ENCODE peak calls at places on chromosomes 7 and 10, in ten cellular contexts. One of them, this sample, is unnamed.

GRCh38 chr7:141221007-141221612 is 147.2 kb downstream of the TMEM178B start:
- DNase-seq in heart right ventricle: no peak
- DNase-seq in psoas muscle: no peak
- DNase-seq in MG63: no peak
- DNase-seq in cardiac muscle cell: peak; percentile 71
- DNase-seq in suprapubic skin: no peak
- DNase-seq in prostate gland: no peak
- DNase-seq in A549: peak; percentile 5
- DNase-seq in CD4-positive, alpha-beta memory T cell: no peak
- DNase-seq in kidney: no peak
- DNase-seq in this sample: no peak

GRCh38 chr7:94434031-94434430 is 39.3 kb downstream of the COL1A2 start:
- DNase-seq in kidney: no peak
- DNase-seq in cardiac muscle cell: no peak
- DNase-seq in CD4-positive, alpha-beta memory T cell: no peak
- DNase-seq in prostate gland: no peak
- DNase-seq in MG63: no peak
- DNase-seq in A549: no peak
- DNase-seq in suprapubic skin: no peak
- DNase-seq in heart right ventricle: no peak
- DNase-seq in psoas muscle: no peak
- DNase-seq in this sample: no peak

GRCh38 chr7:140348161-140348849 is 50.0 kb downstream of the SLC37A3 start:
- DNase-seq in prostate gland: no peak
- DNase-seq in kidney: no peak
- DNase-seq in MG63: no peak
- DNase-seq in psoas muscle: no peak
- DNase-seq in suprapubic skin: no peak
- DNase-seq in heart right ventricle: no peak
- DNase-seq in cardiac muscle cell: no peak
- DNase-seq in CD4-positive, alpha-beta memory T cell: no peak
- DNase-seq in A549: no peak
- DNase-seq in this sample: no peak

GRCh38 chr10:72421895-72422540 is 67.3 kb upstream of the DNAJB12 start:
- DNase-seq in suprapubic skin: no peak
- DNase-seq in kidney: no peak
- DNase-seq in MG63: no peak
- DNase-seq in prostate gland: no peak
- DNase-seq in heart right ventricle: no peak
- DNase-seq in A549: no peak
- DNase-seq in psoas muscle: no peak
- DNase-seq in CD4-positive, alpha-beta memory T cell: no peak
- DNase-seq in cardiac muscle cell: no peak
- DNase-seq in this sample: no peak

GRCh38 chr7:74023037-74023436 is 4.9 kb upstream of the ELN start:
- DNase-seq in suprapubic skin: peak; percentile 85
- DNase-seq in A549: peak; percentile 56
- DNase-seq in heart right ventricle: no peak
- DNase-seq in CD4-positive, alpha-beta memory T cell: no peak
- DNase-seq in kidney: peak; percentile 94
- DNase-seq in cardiac muscle cell: no peak
- DNase-seq in psoas muscle: peak; percentile 90
- DNase-seq in MG63: peak; percentile 77
- DNase-seq in prostate gland: no peak
- DNase-seq in this sample: no peak

GRCh38 chr7:79216236-79216635 is 237.2 kb downstream of the MAGI2 start:
- DNase-seq in A549: no peak
- DNase-seq in prostate gland: no peak
- DNase-seq in heart right ventricle: no peak
- DNase-seq in psoas muscle: no peak
- DNase-seq in kidney: no peak
- DNase-seq in suprapubic skin: no peak
- DNase-seq in CD4-positive, alpha-beta memory T cell: no peak
- DNase-seq in cardiac muscle cell: no peak
- DNase-seq in MG63: no peak
- DNase-seq in this sample: no peak

GRCh38 chr10:124174071-124174566 is 80.7 kb upstream of the CHST15 start:
- DNase-seq in MG63: no peak
- DNase-seq in suprapubic skin: no peak
- DNase-seq in CD4-positive, alpha-beta memory T cell: no peak
- DNase-seq in psoas muscle: no peak
- DNase-seq in heart right ventricle: no peak
- DNase-seq in cardiac muscle cell: no peak
- DNase-seq in kidney: peak; percentile 59
- DNase-seq in prostate gland: no peak
- DNase-seq in A549: no peak
- DNase-seq in this sample: no peak

GRCh38 chr7:101911800-101912705 is 94.6 kb downstream of the CUX1 start:
- DNase-seq in psoas muscle: peak; percentile 90
- DNase-seq in kidney: no peak
- DNase-seq in suprapubic skin: no peak
- DNase-seq in CD4-positive, alpha-beta memory T cell: no peak
- DNase-seq in prostate gland: no peak
- DNase-seq in MG63: no peak
- DNase-seq in A549: no peak
- DNase-seq in cardiac muscle cell: no peak
- DNase-seq in heart right ventricle: no peak
- DNase-seq in this sample: peak; percentile 40

GRCh38 chr10:77104459-77104980 is 533.1 kb downstream of the KCNMA1 start:
- DNase-seq in CD4-positive, alpha-beta memory T cell: no peak
- DNase-seq in MG63: peak; percentile 81
- DNase-seq in kidney: peak; percentile 80
- DNase-seq in A549: no peak
- DNase-seq in cardiac muscle cell: no peak
- DNase-seq in prostate gland: no peak
- DNase-seq in suprapubic skin: peak; percentile 75
- DNase-seq in heart right ventricle: peak; percentile 71
- DNase-seq in psoas muscle: peak; percentile 89
- DNase-seq in this sample: peak; percentile 50

GRCh38 chr7:47937711-47938573 is 10.3 kb downstream of the PKD1L1 start:
- DNase-seq in A549: no peak
- DNase-seq in cardiac muscle cell: no peak
- DNase-seq in MG63: no peak
- DNase-seq in heart right ventricle: no peak
- DNase-seq in prostate gland: no peak
- DNase-seq in suprapubic skin: no peak
- DNase-seq in psoas muscle: no peak
- DNase-seq in CD4-positive, alpha-beta memory T cell: no peak
- DNase-seq in kidney: no peak
- DNase-seq in this sample: no peak

GRCh38 chr7:17682586-17682985 is 257.7 kb downstream of the SNX13 start:
- DNase-seq in MG63: no peak
- DNase-seq in A549: no peak
- DNase-seq in kidney: no peak
- DNase-seq in prostate gland: no peak
- DNase-seq in heart right ventricle: no peak
- DNase-seq in psoas muscle: no peak
- DNase-seq in cardiac muscle cell: no peak
- DNase-seq in CD4-positive, alpha-beta memory T cell: no peak
- DNase-seq in suprapubic skin: no peak
- DNase-seq in this sample: no peak

GRCh38 chr10:78381072-78381471 is 347.4 kb downstream of the RPS24 start:
- DNase-seq in cardiac muscle cell: no peak
- DNase-seq in CD4-positive, alpha-beta memory T cell: no peak
- DNase-seq in suprapubic skin: no peak
- DNase-seq in A549: no peak
- DNase-seq in kidney: peak; percentile 34
- DNase-seq in prostate gland: no peak
- DNase-seq in psoas muscle: no peak
- DNase-seq in MG63: no peak
- DNase-seq in heart right ventricle: no peak
- DNase-seq in this sample: no peak

GRCh38 chr7:64874114-64874513 is 29.0 kb upstream of the ZNF273 start:
- DNase-seq in prostate gland: no peak
- DNase-seq in MG63: peak; percentile 68
- DNase-seq in A549: no peak
- DNase-seq in cardiac muscle cell: no peak
- DNase-seq in suprapubic skin: peak; percentile 40
- DNase-seq in CD4-positive, alpha-beta memory T cell: no peak
- DNase-seq in heart right ventricle: no peak
- DNase-seq in kidney: no peak
- DNase-seq in psoas muscle: no peak
- DNase-seq in this sample: peak; percentile 25

GRCh38 chr10:16699435-16699834 is 117.8 kb downstream of the RSU1 start:
- DNase-seq in MG63: no peak
- DNase-seq in heart right ventricle: no peak
- DNase-seq in cardiac muscle cell: no peak
- DNase-seq in suprapubic skin: no peak
- DNase-seq in prostate gland: no peak
- DNase-seq in CD4-positive, alpha-beta memory T cell: no peak
- DNase-seq in psoas muscle: no peak
- DNase-seq in kidney: no peak
- DNase-seq in A549: no peak
- DNase-seq in this sample: no peak

GRCh38 chr10:119309423-119309770 is 102.0 kb downstream of the GRK5 start:
- DNase-seq in A549: no peak
- DNase-seq in prostate gland: no peak
- DNase-seq in suprapubic skin: no peak
- DNase-seq in cardiac muscle cell: no peak
- DNase-seq in CD4-positive, alpha-beta memory T cell: no peak
- DNase-seq in kidney: peak; percentile 8
- DNase-seq in psoas muscle: no peak
- DNase-seq in heart right ventricle: no peak
- DNase-seq in MG63: no peak
- DNase-seq in this sample: no peak

GRCh38 chr7:155880721-155881120 is 68.5 kb upstream of the SHH start:
- DNase-seq in psoas muscle: peak; percentile 7
- DNase-seq in prostate gland: no peak
- DNase-seq in suprapubic skin: no peak
- DNase-seq in cardiac muscle cell: no peak
- DNase-seq in heart right ventricle: no peak
- DNase-seq in kidney: no peak
- DNase-seq in A549: no peak
- DNase-seq in MG63: no peak
- DNase-seq in CD4-positive, alpha-beta memory T cell: no peak
- DNase-seq in this sample: no peak

GRCh38 chr7:3267928-3268690 is 32.9 kb upstream of the SDK1 start:
- DNase-seq in psoas muscle: no peak
- DNase-seq in A549: peak; percentile 82
- DNase-seq in CD4-positive, alpha-beta memory T cell: no peak
- DNase-seq in suprapubic skin: no peak
- DNase-seq in kidney: no peak
- DNase-seq in prostate gland: no peak
- DNase-seq in heart right ventricle: no peak
- DNase-seq in cardiac muscle cell: no peak
- DNase-seq in MG63: peak; percentile 88
- DNase-seq in this sample: no peak

GRCh38 chr7:35331730-35332678 is 78.1 kb upstream of the TBX20 start:
- DNase-seq in kidney: no peak
- DNase-seq in A549: no peak
- DNase-seq in heart right ventricle: no peak
- DNase-seq in CD4-positive, alpha-beta memory T cell: no peak
- DNase-seq in psoas muscle: no peak
- DNase-seq in prostate gland: no peak
- DNase-seq in suprapubic skin: no peak
- DNase-seq in MG63: no peak
- DNase-seq in cardiac muscle cell: peak; percentile 75
- DNase-seq in this sample: no peak

GRCh38 chr10:124917168-124917938 is 24.6 kb upstream of the ZRANB1 start:
- DNase-seq in suprapubic skin: peak; percentile 74
- DNase-seq in cardiac muscle cell: peak; percentile 71
- DNase-seq in MG63: peak; percentile 26
- DNase-seq in kidney: peak; percentile 83
- DNase-seq in A549: peak; percentile 44
- DNase-seq in psoas muscle: peak; percentile 74
- DNase-seq in prostate gland: peak; percentile 40
- DNase-seq in CD4-positive, alpha-beta memory T cell: peak; percentile 33
- DNase-seq in heart right ventricle: peak; percentile 54
- DNase-seq in this sample: peak; percentile 49

GRCh38 chr7:42550706-42551470 is 313.9 kb upstream of the GLI3 start:
- DNase-seq in MG63: no peak
- DNase-seq in psoas muscle: no peak
- DNase-seq in prostate gland: no peak
- DNase-seq in kidney: no peak
- DNase-seq in suprapubic skin: no peak
- DNase-seq in heart right ventricle: no peak
- DNase-seq in cardiac muscle cell: no peak
- DNase-seq in CD4-positive, alpha-beta memory T cell: no peak
- DNase-seq in A549: no peak
- DNase-seq in this sample: no peak
- H3K9me3 ChIP-seq in MG63: peaks cover 10% of the 10 kb centered on the region
- H3K9me3 ChIP-seq in psoas muscle: no peaks in the 10 kb centered on the region
- H3K9me3 ChIP-seq in prostate gland: no peaks in the 10 kb centered on the region
- H3K9me3 ChIP-seq in kidney: peaks cover 10% of the 10 kb centered on the region
- H3K9me3 ChIP-seq in suprapubic skin: peaks cover 12% of the 10 kb centered on the region
- H3K9me3 ChIP-seq in heart right ventricle: peaks cover 40% of the 10 kb centered on the region
- H3K9me3 ChIP-seq in cardiac muscle cell: peaks cover 5% of the 10 kb centered on the region
- H3K9me3 ChIP-seq in CD4-positive, alpha-beta memory T cell: no peaks in the 10 kb centered on the region
- H3K9me3 ChIP-seq in A549: no peaks in the 10 kb centered on the region
- H3K9me3 ChIP-seq in this sample: no peaks in the 10 kb centered on the region

GRCh38 chr10:29163746-29164145 is 125.1 kb upstream of the LYZL1 start:
- DNase-seq in prostate gland: no peak
- DNase-seq in cardiac muscle cell: no peak
- DNase-seq in MG63: peak; percentile 48
- DNase-seq in suprapubic skin: no peak
- DNase-seq in kidney: no peak
- DNase-seq in heart right ventricle: peak; percentile 23
- DNase-seq in A549: peak; percentile 73
- DNase-seq in psoas muscle: no peak
- DNase-seq in CD4-positive, alpha-beta memory T cell: no peak
- DNase-seq in this sample: no peak
- H3K9me3 ChIP-seq in prostate gland: no peaks in the 10 kb centered on the region
- H3K9me3 ChIP-seq in cardiac muscle cell: no peaks in the 10 kb centered on the region
- H3K9me3 ChIP-seq in MG63: peaks cover 31% of the 10 kb centered on the region
- H3K9me3 ChIP-seq in suprapubic skin: peaks cover 16% of the 10 kb centered on the region
- H3K9me3 ChIP-seq in kidney: peaks cover 3% of the 10 kb centered on the region
- H3K9me3 ChIP-seq in heart right ventricle: peaks cover 20% of the 10 kb centered on the region
- H3K9me3 ChIP-seq in A549: peaks cover 28% of the 10 kb centered on the region
- H3K9me3 ChIP-seq in psoas muscle: no peaks in the 10 kb centered on the region
- H3K9me3 ChIP-seq in CD4-positive, alpha-beta memory T cell: no peaks in the 10 kb centered on the region
- H3K9me3 ChIP-seq in this sample: no peaks in the 10 kb centered on the region

DNA sequence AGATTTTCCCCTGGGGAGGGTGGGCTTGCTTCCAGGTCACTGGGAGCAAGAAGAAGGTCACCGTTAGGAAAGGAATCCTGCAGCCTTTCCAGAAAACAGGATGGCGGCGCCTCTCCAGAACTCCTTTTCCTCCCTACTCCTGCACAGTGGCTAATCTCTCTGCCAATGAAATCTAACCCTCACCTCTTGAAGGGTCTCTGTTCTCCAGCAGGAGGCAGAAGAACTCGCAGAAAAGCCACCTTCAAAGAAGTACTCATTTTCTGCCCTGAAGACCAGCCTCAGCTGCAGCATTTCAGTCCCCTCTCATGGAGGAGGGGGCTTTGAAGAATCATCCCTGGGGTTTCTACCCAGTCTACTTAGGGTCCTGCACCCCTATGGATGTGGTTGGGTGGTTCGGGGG is 626.9 kb downstream of the CALN1 start:
- DNase-seq in CD4-positive, alpha-beta memory T cell: no peak
- DNase-seq in A549: no peak
- DNase-seq in cardiac muscle cell: no peak
- DNase-seq in kidney: no peak
- DNase-seq in heart right ventricle: no peak
- DNase-seq in MG63: no peak
- DNase-seq in suprapubic skin: no peak
- DNase-seq in prostate gland: no peak
- DNase-seq in psoas muscle: no peak
- DNase-seq in this sample: no peak
- H3K9me3 ChIP-seq in CD4-positive, alpha-beta memory T cell: no peaks in the 10 kb centered on the region
- H3K9me3 ChIP-seq in A549: peaks cover 11% of the 10 kb centered on the region
- H3K9me3 ChIP-seq in cardiac muscle cell: no peaks in the 10 kb centered on the region
- H3K9me3 ChIP-seq in kidney: peaks cover 6% of the 10 kb centered on the region
- H3K9me3 ChIP-seq in heart right ventricle: peaks cover 34% of the 10 kb centered on the region
- H3K9me3 ChIP-seq in MG63: no peaks in the 10 kb centered on the region
- H3K9me3 ChIP-seq in suprapubic skin: peaks cover 9% of the 10 kb centered on the region
- H3K9me3 ChIP-seq in prostate gland: no peaks in the 10 kb centered on the region
- H3K9me3 ChIP-seq in psoas muscle: peaks cover 13% of the 10 kb centered on the region
- H3K9me3 ChIP-seq in this sample: no peaks in the 10 kb centered on the region

GRCh38 chr7:157841757-157842390 is 505.1 kb downstream of the DNAJB6 start:
- DNase-seq in MG63: no peak
- DNase-seq in CD4-positive, alpha-beta memory T cell: no peak
- DNase-seq in prostate gland: no peak
- DNase-seq in psoas muscle: no peak
- DNase-seq in suprapubic skin: no peak
- DNase-seq in A549: no peak
- DNase-seq in heart right ventricle: no peak
- DNase-seq in cardiac muscle cell: no peak
- DNase-seq in kidney: peak; percentile 30
- DNase-seq in this sample: no peak
- H3K9me3 ChIP-seq in MG63: no peaks in the 10 kb centered on the region
- H3K9me3 ChIP-seq in CD4-positive, alpha-beta memory T cell: no peaks in the 10 kb centered on the region
- H3K9me3 ChIP-seq in prostate gland: no peaks in the 10 kb centered on the region
- H3K9me3 ChIP-seq in psoas muscle: no peaks in the 10 kb centered on the region
- H3K9me3 ChIP-seq in suprapubic skin: no peaks in the 10 kb centered on the region
- H3K9me3 ChIP-seq in A549: peaks cover 11% of the 10 kb centered on the region
- H3K9me3 ChIP-seq in heart right ventricle: peaks cover 4% of the 10 kb centered on the region
- H3K9me3 ChIP-seq in cardiac muscle cell: no peaks in the 10 kb centered on the region
- H3K9me3 ChIP-seq in kidney: no peaks in the 10 kb centered on the region
- H3K9me3 ChIP-seq in this sample: peaks cover 3% of the 10 kb centered on the region

This sample was measured in lung.